ENCODE peak calls at places on chromosomes 12 and 14, in six cellular contexts. G is ovary, Q is astrocyte, C is stomach, S is thyroid gland, J is IMR-90. W is an unnamed sample. For H3K27me3, the result is how much of the 10 kb centered on the place peaks cover.

GRCh38 chr12:3228587-3228986 is 151.4 kb downstream of the TSPAN9 start:
- DNase-seq in S (no peak), C (no peak), Q (no peak), G (no peak), J (no peak), W (no peak)

GRCh38 chr14:89041245-89041585 is 216.8 kb downstream of the TTC8 start:
- DNase-seq in S (peak), C (peak), J (no peak), Q (no peak), G (no peak), W (peak)

GRCh38 chr12:26431211-26431610 is 235.8 kb downstream of the SSPN start:
- DNase-seq in S (peak), J (no peak), Q (no peak), C (no peak), G (no peak), W (no peak)

GRCh38 chr12:31011746-31012567 is 61.7 kb upstream of the DDX11 start:
- DNase-seq in Q (no peak), G (no peak), J (no peak), C (no peak), S (no peak), W (no peak)

GRCh38 chr12:70031046-70031445 is 206.0 kb downstream of the MYRFL start:
- DNase-seq in G (no peak), S (no peak), C (no peak), J (no peak), Q (no peak), W (no peak)

GRCh38 chr12:2886768-2887450 is 3.8 kb upstream of the TULP3 start:
- DNase-seq in J (no peak), S (no peak), G (no peak), Q (no peak), C (no peak), W (no peak)

GRCh38 chr12:48903982-48904411 is 21.3 kb downstream of the FKBP11 start:
- DNase-seq in S (peak), G (peak), J (peak), C (peak), Q (peak), W (peak)

GRCh38 chr14:99040047-99040446 is 231.9 kb downstream of the BCL11B start:
- DNase-seq in C (peak), Q (no peak), S (no peak), G (no peak), J (no peak), W (no peak)

GRCh38 chr12:54680374-54680773 is 32.2 kb upstream of the DCD start:
- DNase-seq in C (peak), G (no peak), S (no peak), Q (no peak), J (peak), W (no peak)

GRCh38 chr12:56385873-56386272 is 23.2 kb upstream of the APOF start:
- DNase-seq in Q (no peak), C (peak), G (no peak), S (peak), J (no peak), W (no peak)

GRCh38 chr12:9951026-9951652 is 19.0 kb upstream of the CLEC2A start:
- DNase-seq in G (no peak), S (no peak), C (no peak), J (no peak), Q (no peak), W (no peak)

GRCh38 chr14:40682131-40682913 is 924.4 kb upstream of the LRFN5 start:
- DNase-seq in Q (no peak), J (no peak), G (no peak), S (no peak), C (no peak), W (no peak)

GRCh38 chr14:69354383-69355154 is 43.5 kb downstream of the ERH start:
- DNase-seq in C (peak), S (peak), Q (no peak), G (no peak), J (peak), W (no peak)

GRCh38 chr12:57759360-57759980 is 4.6 kb downstream of the MARCHF9 start:
- DNase-seq in C (no peak), S (peak), G (no peak), J (no peak), Q (no peak), W (no peak)

GRCh38 chr14:93712838-93713724 is 75.2 kb downstream of the PRIMA1 start:
- DNase-seq in Q (no peak), S (peak), G (no peak), C (no peak), J (peak), W (no peak)

GRCh38 chr12:52170827-52171226 is 21.0 kb downstream of the KRT80 start:
- DNase-seq in J (no peak), Q (no peak), S (no peak), C (no peak), G (peak), W (no peak)

GRCh38 chr12:26214121-26214520 is 18.7 kb downstream of the SSPN start:
- DNase-seq in Q (no peak), C (no peak), G (no peak), S (no peak), J (no peak), W (no peak)

GRCh38 chr12:8699714-8700113 is 1.9 kb downstream of the RIMKLB start:
- DNase-seq in S (peak), G (no peak), J (no peak), C (no peak), Q (no peak), W (no peak)
- H3K4me3 ChIP-seq in S (no peak), G (no peak), J (no peak), C (no peak), Q (no peak), W (no peak)

DNA sequence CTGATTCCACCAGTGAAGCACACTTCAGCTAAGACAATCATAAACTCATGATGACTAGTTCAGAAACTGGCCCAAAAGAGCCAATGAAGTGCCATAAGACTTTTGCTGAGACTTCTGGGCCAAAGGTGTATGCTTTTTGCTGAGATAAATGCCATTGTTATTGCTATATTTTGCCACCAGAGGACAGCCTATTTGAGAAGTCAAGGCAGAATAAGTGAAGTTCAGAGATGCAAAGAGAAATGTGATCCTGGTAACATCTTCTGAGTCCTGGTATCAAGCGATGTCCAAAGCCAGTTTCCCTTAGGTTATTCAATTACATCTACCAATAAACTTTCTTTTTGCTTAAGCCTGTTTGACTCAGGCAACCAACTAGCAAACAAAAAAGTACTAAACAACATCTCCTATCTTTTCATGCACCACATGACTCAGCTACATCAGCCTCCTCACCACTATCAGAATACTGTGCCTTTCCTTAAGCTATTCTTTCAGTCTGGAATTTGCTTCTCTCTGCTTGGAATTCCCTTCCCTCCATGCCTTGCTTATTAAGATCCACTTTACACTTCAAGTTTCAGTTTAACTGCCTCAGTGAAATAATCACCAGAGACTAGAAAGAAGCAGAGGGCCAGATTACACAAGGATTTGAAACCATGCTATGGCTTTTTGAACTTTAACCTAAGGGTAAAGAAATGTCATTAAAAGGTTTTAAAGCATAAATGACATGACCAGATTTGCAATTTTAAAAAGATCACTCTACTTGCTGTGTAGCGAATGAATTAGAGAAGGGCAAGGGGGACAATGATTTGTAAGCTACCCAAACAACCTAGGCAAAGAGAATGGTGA is 14.0 kb downstream of the CRY1 start:
- DNase-seq in S (no peak), Q (peak), J (peak), G (no peak), C (no peak), W (no peak)
- TF ChIP-seq CTCF in S (peak), Q (peak), J (peak), G (no peak), C (no peak), W (peak)

GRCh38 chr14:101845896-101846295 is 84.4 kb downstream of the PPP2R5C start:
- DNase-seq in G (no peak), J (no peak), S (no peak), Q (no peak), C (no peak), W (no peak)
- H3K27me3 ChIP-seq in G (under half), J (under half), S (under half), Q (under half), C (under half), W (under half)

GRCh38 chr12:63955831-63956685 is 111.6 kb downstream of the SRGAP1 start:
- DNase-seq in G (peak), S (peak), C (no peak), J (peak), Q (no peak), W (peak)
- H3K4me3 ChIP-seq in G (no peak), S (no peak), C (no peak), J (no peak), Q (no peak), W (no peak)

DNA sequence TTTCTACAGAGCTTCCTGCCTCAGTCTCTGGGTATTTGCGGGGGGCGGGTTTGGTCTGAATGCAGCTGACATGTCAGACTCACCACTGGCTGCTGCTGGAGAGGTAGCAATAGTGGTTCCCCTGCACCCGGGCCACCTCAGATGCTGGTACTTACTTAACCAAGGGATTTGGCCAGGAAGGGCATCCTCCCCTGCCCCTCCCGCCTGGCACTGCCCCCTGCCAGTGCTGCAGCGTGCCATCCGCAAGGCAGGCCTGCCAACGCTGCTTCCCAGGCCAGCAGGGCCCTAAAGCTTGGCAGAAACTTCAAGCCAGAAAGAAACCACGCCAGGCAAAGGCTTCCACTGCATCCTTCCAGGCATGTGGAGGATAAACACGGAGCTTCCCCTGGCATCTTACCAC is 22.1 kb downstream of the RAB35 start:
- DNase-seq in C (no peak), S (no peak), Q (no peak), J (no peak), G (no peak), W (no peak)
- TF ChIP-seq CTCF in C (no peak), S (no peak), Q (no peak), J (no peak), G (no peak), W (no peak)

GRCh38 chr14:100560999-100561398 is 26.2 kb downstream of the BEGAIN start:
- DNase-seq in J (no peak), C (no peak), G (no peak), Q (no peak), S (no peak), W (no peak)

GRCh38 chr14:100560471-100560870 is 26.7 kb downstream of the BEGAIN start:
- DNase-seq in J (no peak), Q (no peak), S (no peak), C (no peak), G (no peak), W (no peak)

GRCh38 chr14:100564506-100564905 is 22.7 kb downstream of the BEGAIN start:
- DNase-seq in J (no peak), Q (no peak), S (no peak), G (no peak), C (no peak), W (no peak)

GRCh38 chr14:100565650-100566049 is 21.6 kb downstream of the BEGAIN start:
- DNase-seq in C (no peak), J (no peak), G (no peak), S (no peak), Q (no peak), W (no peak)

DNA sequence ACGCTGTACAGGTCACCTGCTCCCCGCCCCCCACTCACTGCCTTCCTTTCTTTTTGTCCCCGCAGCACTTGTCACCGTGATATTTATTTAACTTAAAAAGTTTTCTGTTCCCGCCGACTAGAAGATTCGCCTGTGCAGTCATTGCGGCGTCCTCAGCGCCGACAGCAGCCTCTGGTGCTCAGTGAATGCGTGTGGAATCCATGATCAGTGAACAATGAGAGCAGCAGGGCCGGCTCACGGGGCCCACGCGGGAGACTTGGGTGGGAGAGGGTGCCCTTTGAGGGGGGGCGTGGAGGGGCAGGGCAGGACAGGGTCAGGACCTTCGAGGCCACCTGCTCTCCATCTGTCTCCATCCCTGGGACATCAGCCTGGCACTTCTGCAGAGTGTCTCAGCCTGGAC is 24.5 kb downstream of the BEGAIN start:
- DNase-seq in S (no peak), G (no peak), Q (no peak), C (no peak), J (no peak), W (no peak)
- H3K27me3 ChIP-seq in S (under half), G (under half), Q (under half), C (under half), J (half or more), W (under half)

DNA sequence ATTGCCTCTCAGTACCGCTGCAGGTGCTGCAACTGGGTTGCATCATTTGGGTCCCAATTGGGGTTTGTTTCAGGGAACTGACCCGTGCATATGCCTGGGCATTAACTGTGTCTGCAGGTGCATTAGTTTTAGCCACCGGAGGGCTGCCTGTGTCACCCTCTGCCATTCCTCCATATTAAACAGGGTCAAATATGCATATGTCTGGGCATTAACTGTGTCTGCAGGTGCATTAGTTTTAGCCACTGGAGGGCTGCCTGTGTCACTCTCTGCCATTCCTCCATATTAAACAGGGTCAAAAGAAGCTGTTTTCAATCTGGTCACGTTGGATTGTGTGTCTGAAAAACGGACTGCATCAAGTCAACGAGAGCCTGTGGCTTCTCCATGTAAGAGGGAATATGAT is 1317.0 kb downstream of the TMEM121 start:
- DNase-seq in S (no peak), C (no peak), G (no peak), Q (no peak), J (no peak), W (no peak)
- H3K4me3 ChIP-seq in S (no peak), C (peak), G (peak), Q (peak), J (no peak), W (no peak)